ENCODE peak calls at places on chromosomes 11 and 22, in eight cellular contexts. U, D, O, K, G, R, Z and T are unnamed samples.

GRCh38 chr11:62264004-62264403 is 6.0 kb upstream of the SCGB2A2 start:
- DNase-seq in G (no peak), R (no peak), K (no peak), Z (peak; percentile 16), O (no peak), U (no peak), D (no peak), T (no peak)

GRCh38 chr11:134250675-134251074 is 2.5 kb downstream of the THYN1 start:
- DNase-seq in Z (no peak), U (no peak), R (no peak), G (no peak), D (no peak), O (no peak), K (no peak), T (no peak)

GRCh38 chr11:86068138-86068861 is 584 bp downstream of the PICALM start:
- DNase-seq in G (no peak), K (no peak), Z (peak; percentile 25), D (peak; percentile 78), U (peak; percentile 57), O (no peak), R (peak; percentile 56), T (peak; percentile 59)

GRCh38 chr11:46674463-46675287 is 25.7 kb downstream of the ARHGAP1 start:
- DNase-seq in O (no peak), U (peak; percentile 38), R (peak; percentile 66), G (no peak), Z (no peak), K (no peak), D (no peak), T (no peak)

GRCh38 chr11:16001899-16002426 is 354.4 kb downstream of the SOX6 start:
- DNase-seq in O (peak; percentile 10), Z (peak; percentile 99), G (no peak), K (peak; percentile 98), U (no peak), D (no peak), R (no peak), T (peak; percentile 48)

GRCh38 chr11:47443028-47443700 is 5.8 kb downstream of the RAPSN start:
- DNase-seq in D (no peak), U (no peak), R (peak; percentile 25), O (no peak), Z (no peak), K (no peak), G (no peak), T (no peak)

GRCh38 chr11:100546714-100547113 is 140.4 kb upstream of the ARHGAP42 start:
- DNase-seq in K (peak; percentile 67), G (peak; percentile 21), R (no peak), Z (peak; percentile 21), D (no peak), O (peak; percentile 21), U (no peak), T (no peak)

GRCh38 chr22:38868286-38868721 is 3.7 kb downstream of the CBX6 start:
- DNase-seq in U (no peak), Z (no peak), K (no peak), G (no peak), D (peak; percentile 58), R (no peak), O (no peak), T (peak; percentile 14)

GRCh38 chr22:49305215-49305965 is 522.3 kb downstream of the BRD1 start:
- DNase-seq in Z (peak; percentile 0), K (no peak), U (peak; percentile 78), D (peak; percentile 90), G (no peak), R (peak; percentile 36), O (peak; percentile 18), T (peak; percentile 65)

GRCh38 chr22:21856197-21856596 is 11.2 kb downstream of the MAPK1 start:
- DNase-seq in O (no peak), R (no peak), Z (no peak), U (no peak), K (no peak), G (no peak), D (no peak), T (no peak)

GRCh38 chr11:96506041-96506440 is 116.2 kb downstream of the JRKL start:
- DNase-seq in G (no peak), K (no peak), O (no peak), R (no peak), U (no peak), Z (no peak), D (no peak), T (no peak)

GRCh38 chr22:49812838-49813237 is 14.8 kb downstream of the BRD1 start:
- DNase-seq in O (no peak), G (no peak), K (peak; percentile 28), U (no peak), R (no peak), Z (peak; percentile 68), D (peak; percentile 74), T (peak; percentile 18)

GRCh38 chr11:133714471-133715375 is 130.6 kb downstream of the SPATA19 start:
- DNase-seq in D (no peak), Z (no peak), G (no peak), R (no peak), K (no peak), U (no peak), O (no peak), T (no peak)

GRCh38 chr11:27553186-27553585 is 46.6 kb upstream of the LIN7C start:
- DNase-seq in O (no peak), U (peak; percentile 47), R (no peak), G (no peak), K (peak; percentile 65), D (no peak), Z (no peak), T (no peak)

GRCh38 chr11:27555264-27555663 is 48.7 kb upstream of the LIN7C start:
- DNase-seq in U (no peak), D (no peak), O (no peak), G (no peak), R (no peak), K (no peak), Z (no peak), T (no peak)

GRCh38 chr11:27563201-27563600 is 56.6 kb upstream of the LIN7C start:
- DNase-seq in G (no peak), O (no peak), R (no peak), Z (peak; percentile 21), D (no peak), K (peak; percentile 82), U (no peak), T (no peak)

GRCh38 chr11:27557223-27557622 is 50.7 kb upstream of the LIN7C start:
- DNase-seq in Z (no peak), D (no peak), G (no peak), R (no peak), U (no peak), K (peak; percentile 77), O (no peak), T (no peak)

GRCh38 chr11:27558401-27558800 is 51.8 kb upstream of the LIN7C start:
- DNase-seq in Z (peak; percentile 9), K (no peak), U (no peak), D (no peak), O (no peak), R (no peak), G (no peak), T (no peak)
- H3K4me3 ChIP-seq in Z (no peak overlapping the region), K (no peak overlapping the region), U (no peak overlapping the region), D (no peak overlapping the region), O (no peak overlapping the region), R (no peak overlapping the region), G (no peak overlapping the region), T (no peak overlapping the region)

GRCh38 chr11:102120437-102120935 is 10.2 kb downstream of the YAP1 start:
- DNase-seq in O (no peak), G (peak; percentile 38), Z (peak; percentile 40), R (no peak), U (no peak), D (no peak), K (peak; percentile 32), T (no peak)
- H3K4me3 ChIP-seq in O (no peak overlapping the region), G (peak overlapping the region; percentile 27), Z (no peak overlapping the region), R (no peak overlapping the region), U (no peak overlapping the region), D (no peak overlapping the region), K (no peak overlapping the region), T (no peak overlapping the region)

GRCh38 chr11:94767701-94768601 is at the start of gene AMOTL1:
- DNase-seq in U (peak; percentile 90), K (peak; percentile 86), R (no peak), Z (peak; percentile 76), D (peak; percentile 98), O (peak; percentile 65), G (no peak), T (peak; percentile 94)
- H3K4me3 ChIP-seq in U (peak within 1 kb of the TSS; percentile 86), K (peak within 1 kb of the TSS; percentile 85), R (no peak within 1 kb of the TSS), Z (peak within 1 kb of the TSS; percentile 90), D (peak within 1 kb of the TSS; percentile 78), O (peak within 1 kb of the TSS; percentile 61), G (no peak within 1 kb of the TSS), T (peak within 1 kb of the TSS; percentile 86)

DNA sequence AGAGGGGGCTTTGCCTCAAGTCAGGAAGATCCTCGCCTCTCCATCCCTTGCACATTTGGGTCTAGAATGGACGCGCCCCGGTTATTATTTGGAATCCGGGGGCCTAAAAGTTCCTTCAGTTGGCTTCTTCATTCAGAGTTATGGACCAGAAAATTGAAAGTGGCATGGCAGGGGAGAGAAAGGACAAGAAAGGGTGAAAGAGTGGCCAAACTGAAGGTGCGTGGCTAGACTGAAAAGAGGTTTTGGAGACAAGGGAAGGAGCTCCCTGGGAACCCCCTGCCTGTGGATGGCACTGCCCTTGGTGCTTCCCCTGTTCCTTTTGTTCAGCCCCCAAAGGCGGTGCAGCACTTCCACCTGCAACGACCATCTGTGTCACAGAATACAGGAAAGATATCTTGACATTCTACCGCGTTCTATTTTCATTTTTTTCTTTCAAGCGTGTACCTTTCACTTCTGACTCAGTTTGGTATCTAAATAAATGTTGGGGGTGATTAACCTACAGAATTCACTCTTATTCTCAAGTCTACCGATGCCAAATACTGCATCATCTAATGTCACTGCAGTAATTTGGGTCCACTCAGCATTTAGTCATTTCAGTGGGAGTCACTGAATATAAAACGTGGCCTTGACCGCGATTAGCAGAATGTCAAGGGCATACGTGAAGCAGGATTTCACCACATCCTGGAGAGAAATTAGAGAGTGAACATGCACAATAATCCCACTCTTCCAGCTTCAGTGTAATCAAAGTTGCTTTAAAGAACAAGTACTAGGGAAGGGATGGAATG is 88.1 kb upstream of the ARHGAP32 start:
- DNase-seq in G (no peak), O (no peak), D (no peak), R (peak; percentile 15), U (no peak), K (peak; percentile 70), Z (peak; percentile 77), T (no peak)
- H3K4me3 ChIP-seq in G (peak overlapping the region; percentile 56), O (no peak overlapping the region), D (no peak overlapping the region), R (no peak overlapping the region), U (peak overlapping the region; percentile 78), K (peak overlapping the region; percentile 66), Z (peak overlapping the region; percentile 60), T (peak overlapping the region; percentile 61)